ENCODE peak calls at places on chromosomes 1 and 21, in six cellular contexts. J, X, Z, K, S and C are unnamed samples.

GRCh38 chr1:67590329-67590728 is 94.7 kb upstream of the GADD45A start:
- DNase-seq in J (peak), X (no peak), Z (no peak), K (no peak), S (no peak), C (peak)

GRCh38 chr1:119674835-119675289 is 26.8 kb upstream of the ZNF697 start:
- DNase-seq in J (no peak), X (no peak), Z (no peak), K (no peak), S (no peak), C (no peak)

GRCh38 chr1:10848109-10848684 is 51.8 kb upstream of the CASZ1 start:
- DNase-seq in J (no peak), X (no peak), Z (no peak), K (no peak), S (no peak), C (no peak)

GRCh38 chr1:59155326-59155725 is 141.6 kb upstream of the FGGY start:
- DNase-seq in J (no peak), X (no peak), Z (no peak), K (no peak), S (no peak), C (no peak)

GRCh38 chr1:69126761-69127160 is 441.0 kb upstream of the LRRC7 start:
- DNase-seq in J (no peak), X (no peak), Z (no peak), K (no peak), S (no peak), C (no peak)

GRCh38 chr1:154534263-154534844 is 24.1 kb downstream of the UBE2Q1 start:
- DNase-seq in J (no peak), X (no peak), Z (peak), K (no peak), S (no peak), C (no peak)

GRCh38 chr1:205493241-205494085 is 11.0 kb upstream of the CDK18 start:
- DNase-seq in J (peak), X (no peak), Z (no peak), K (no peak), S (peak), C (peak)

GRCh38 chr21:45643021-45643980 is at the start of gene PCBP3:
- DNase-seq in J (peak), X (peak), Z (peak), K (peak), S (peak), C (peak)

GRCh38 chr21:27813750-27814149 is 846.9 kb upstream of the ADAMTS5 start:
- DNase-seq in J (no peak), X (no peak), Z (no peak), K (no peak), S (no peak), C (no peak)

GRCh38 chr1:219041819-219042218 is 131.9 kb upstream of the LYPLAL1 start:
- DNase-seq in J (no peak), X (no peak), Z (no peak), K (no peak), S (no peak), C (no peak)

GRCh38 chr21:45969921-45970673 is 11.5 kb upstream of the COL6A1 start:
- DNase-seq in J (no peak), X (no peak), Z (no peak), K (no peak), S (no peak), C (no peak)

GRCh38 chr1:81967957-81968356 is 167.2 kb downstream of the ADGRL2 start:
- DNase-seq in J (no peak), X (no peak), Z (no peak), K (no peak), S (no peak), C (no peak)

GRCh38 chr1:90834354-90835171 is 117.5 kb upstream of the BARHL2 start:
- DNase-seq in J (no peak), X (no peak), Z (no peak), K (no peak), S (no peak), C (no peak)

GRCh38 chr1:168845083-168845650 is 116.2 kb upstream of the DPT start:
- DNase-seq in J (no peak), X (no peak), Z (no peak), K (no peak), S (no peak), C (no peak)

GRCh38 chr1:65795311-65795710 is 2.6 kb downstream of the PDE4B start:
- DNase-seq in J (no peak), X (no peak), Z (no peak), K (no peak), S (no peak), C (no peak)

GRCh38 chr1:15154480-15155036 is 1.0 kb downstream of the TMEM51 start:
- DNase-seq in J (no peak), X (no peak), Z (peak), K (no peak), S (no peak), C (no peak)

GRCh38 chr1:47549532-47549931 is 111.7 kb downstream of the FOXD2 start:
- DNase-seq in J (no peak), X (no peak), Z (no peak), K (no peak), S (no peak), C (no peak)

GRCh38 chr1:243842978-243843490 is 7.0 kb downstream of the AKT3 start:
- DNase-seq in J (no peak), X (no peak), Z (no peak), K (no peak), S (no peak), C (no peak)

GRCh38 chr1:25527226-25527846 is 16.1 kb upstream of the LDLRAP1 start:
- DNase-seq in J (no peak), X (no peak), Z (no peak), K (no peak), S (no peak), C (no peak)

GRCh38 chr1:80509965-80510522 is 1290.7 kb upstream of the ADGRL2 start:
- DNase-seq in J (no peak), X (no peak), Z (no peak), K (no peak), S (no peak), C (no peak)

GRCh38 chr1:238129677-238130076 is 239.0 kb upstream of the ZP4 start:
- DNase-seq in J (no peak), X (no peak), Z (no peak), K (no peak), S (no peak), C (no peak)

GRCh38 chr1:247210386-247211117 is 38.7 kb upstream of the ZNF124 start:
- DNase-seq in J (peak), X (peak), Z (peak), K (peak), S (peak), C (peak)

GRCh38 chr21:14880922-14881321 is 183.9 kb downstream of the NRIP1 start:
- DNase-seq in J (no peak), X (no peak), Z (no peak), K (no peak), S (no peak), C (no peak)

GRCh38 chr1:33097137-33097611 is 16.2 kb downstream of the AZIN2 start:
- DNase-seq in J (no peak), X (no peak), Z (no peak), K (no peak), S (no peak), C (no peak)

GRCh38 chr1:71488555-71489252 is 407.9 kb upstream of the ZRANB2 start:
- DNase-seq in J (peak), X (no peak), Z (no peak), K (no peak), S (no peak), C (no peak)

GRCh38 chr1:208509072-208509471 is 264.9 kb upstream of the PLXNA2 start:
- DNase-seq in J (no peak), X (no peak), Z (no peak), K (no peak), S (no peak), C (no peak)

GRCh38 chr1:218339267-218339831 is 5.8 kb upstream of the TGFB2 start:
- DNase-seq in J (peak), X (no peak), Z (no peak), K (no peak), S (no peak), C (no peak)

GRCh38 chr1:3078421-3078820 is 9.4 kb downstream of the PRDM16 start:
- DNase-seq in J (no peak), X (no peak), Z (no peak), K (no peak), S (no peak), C (no peak)

GRCh38 chr1:38581396-38581795 is 278.2 kb downstream of the RRAGC start:
- DNase-seq in J (no peak), X (no peak), Z (no peak), K (no peak), S (no peak), C (no peak)

GRCh38 chr21:19731251-19731650 is 1267.0 kb upstream of the NCAM2 start:
- DNase-seq in J (no peak), X (no peak), Z (no peak), K (no peak), S (no peak), C (no peak)

GRCh38 chr1:70717656-70718055 is 306.6 kb downstream of the CTH start:
- DNase-seq in J (no peak), X (no peak), Z (no peak), K (no peak), S (no peak), C (no peak)